ENCODE peak calls at places on chromosomes 7 and 10, in seven cellular contexts. T is cardiac muscle cell; O is tibial nerve; G is stimulated activated CD4-positive, alpha-beta T cell treated with anti-CD3 and anti-CD28 coated beads, Interleukin-12 subunit alpha, Interleukin-12 subunit beta, amount 100 ng/mL, for 48 hours; Q is H4; H is central memory CD4-positive, alpha-beta T cell; M is neural progenitor cell. E is an unnamed sample.

GRCh38 chr7:3439333-3440030 is 138.4 kb downstream of the SDK1 start:
- DNase-seq in T (no peak), M (no peak), H (no peak), G (no peak), O (no peak), Q (peak; percentile 99), E (no peak)

GRCh38 chr10:119807960-119808697 is 64.5 kb downstream of the MCMBP start:
- DNase-seq in G (no peak), O (no peak), T (no peak), H (no peak), M (no peak), Q (peak; percentile 88), E (no peak)

GRCh38 chr10:129946868-129947267 is 17.2 kb downstream of the EBF3 start:
- DNase-seq in G (no peak), H (no peak), O (peak; percentile 14), Q (no peak), T (no peak), M (no peak), E (no peak)

GRCh38 chr10:112283100-112283499 is at the start of gene TECTB:
- DNase-seq in O (no peak), T (no peak), Q (no peak), M (no peak), G (no peak), H (no peak), E (no peak)

GRCh38 chr10:28036587-28036986 is 37.7 kb upstream of the ODAD2 start:
- DNase-seq in Q (no peak), M (no peak), T (no peak), O (no peak), G (no peak), H (no peak), E (no peak)

GRCh38 chr7:157224627-157225026 is 85.9 kb downstream of the UBE3C start:
- DNase-seq in O (no peak), M (no peak), Q (peak; percentile 25), G (no peak), T (no peak), H (no peak), E (no peak)

GRCh38 chr7:74718336-74718735 is 55.5 kb upstream of the NCF1 start:
- DNase-seq in T (no peak), H (no peak), G (no peak), M (no peak), Q (no peak), O (no peak), E (no peak)

GRCh38 chr7:40918701-40919271 is 784.0 kb downstream of the SUGCT start:
- DNase-seq in Q (peak; percentile 73), H (no peak), M (no peak), G (no peak), T (peak; percentile 79), O (no peak), E (no peak)

GRCh38 chr10:47441973-47442750 is 41.8 kb downstream of the ANXA8 start:
- DNase-seq in H (no peak), M (no peak), G (no peak), Q (no peak), T (no peak), O (no peak), E (no peak)

GRCh38 chr10:16242446-16242845 is 194.4 kb upstream of the PTER start:
- DNase-seq in G (no peak), H (no peak), T (no peak), Q (no peak), O (no peak), M (no peak), E (no peak)

GRCh38 chr10:43199088-43199683 is 60.9 kb downstream of the CSGALNACT2 start:
- DNase-seq in G (no peak), T (no peak), M (no peak), O (no peak), H (no peak), Q (no peak), E (no peak)

GRCh38 chr7:25968205-25968993 is 183.6 kb upstream of the NFE2L3 start:
- DNase-seq in H (peak; percentile 18), Q (no peak), G (peak; percentile 47), O (no peak), T (no peak), M (no peak), E (no peak)

GRCh38 chr7:130349911-130350782 is 5.5 kb downstream of the CPA5 start:
- DNase-seq in Q (no peak), M (peak; percentile 47), G (no peak), T (no peak), O (no peak), H (no peak), E (no peak)

GRCh38 chr10:107740962-107741690 is 576.6 kb upstream of the SORCS1 start:
- DNase-seq in Q (peak; percentile 8), G (no peak), M (no peak), H (no peak), T (no peak), O (no peak), E (no peak)

GRCh38 chr7:98202367-98203195 is 8.7 kb upstream of the BHLHA15 start:
- DNase-seq in M (no peak), T (no peak), O (no peak), H (peak; percentile 66), G (peak; percentile 60), Q (no peak), E (no peak)

GRCh38 chr10:132408823-132409666 is 12.0 kb downstream of the PWWP2B start:
- DNase-seq in Q (no peak), G (no peak), T (no peak), O (no peak), M (no peak), H (no peak), E (peak; percentile 86)

GRCh38 chr10:126262186-126262838 is 126.0 kb downstream of the ADAM12 start:
- DNase-seq in G (no peak), T (no peak), H (no peak), Q (no peak), M (no peak), O (no peak), E (no peak)